ENCODE peak calls at places on chromosomes 6 and 20, in ten cellular contexts. K is H54, U is K562, R is heart left ventricle, Z is IMR-90, Q is HepG2, B is ovary, V is tibial nerve, A is prostate gland, J is body of pancreas. N is an unnamed sample.

GRCh38 chr6:107704377-107705013 is 119.6 kb downstream of the SCML4 start:
- DNase-seq in K (no peak), U (peak), R (no peak), Z (peak), Q (peak), B (peak), V (peak), A (no peak), J (peak), N (no peak)

GRCh38 chr6:80434951-80435350 is 328.5 kb downstream of the BCKDHB start:
- DNase-seq in K (no peak), U (no peak), R (no peak), Z (no peak), Q (no peak), B (no peak), V (no peak), A (no peak), J (no peak), N (no peak)

GRCh38 chr6:45654673-45655072 is 276.9 kb upstream of the SUPT3H start:
- DNase-seq in K (no peak), U (no peak), R (no peak), Z (peak), Q (no peak), B (no peak), V (no peak), A (no peak), J (no peak), N (no peak)

GRCh38 chr6:84309336-84309735 is 81.9 kb upstream of the CEP162 start:
- DNase-seq in K (no peak), U (no peak), R (no peak), Z (no peak), Q (no peak), B (no peak), V (no peak), A (no peak), J (no peak), N (no peak)

GRCh38 chr6:106677282-106677681 is 47.9 kb downstream of the QRSL1 start:
- DNase-seq in K (no peak), U (no peak), R (no peak), Z (no peak), Q (no peak), B (no peak), V (no peak), A (no peak), J (no peak), N (no peak)

GRCh38 chr6:39029156-39030011 is 19.2 kb upstream of the GLP1R start:
- DNase-seq in K (peak), U (peak), R (no peak), Z (no peak), Q (peak), B (no peak), V (no peak), A (no peak), J (peak), N (no peak)

GRCh38 chr20:58661298-58662141 is 10.4 kb downstream of the STX16 start:
- DNase-seq in K (no peak), U (no peak), R (no peak), Z (no peak), Q (no peak), B (no peak), V (no peak), A (no peak), J (no peak), N (no peak)

GRCh38 chr6:169075211-169075621 is 178.4 kb downstream of the THBS2 start:
- DNase-seq in K (no peak), U (no peak), R (peak), Z (peak), Q (no peak), B (peak), V (peak), A (no peak), J (peak), N (no peak)

GRCh38 chr6:149342525-149342924 is 25.0 kb downstream of the TAB2 start:
- DNase-seq in K (no peak), U (no peak), R (no peak), Z (no peak), Q (no peak), B (no peak), V (no peak), A (no peak), J (no peak), N (no peak)

GRCh38 chr20:24990810-24991252 is 1.7 kb downstream of the APMAP start:
- DNase-seq in K (no peak), U (no peak), R (no peak), Z (no peak), Q (no peak), B (no peak), V (no peak), A (no peak), J (no peak), N (no peak)

DNA sequence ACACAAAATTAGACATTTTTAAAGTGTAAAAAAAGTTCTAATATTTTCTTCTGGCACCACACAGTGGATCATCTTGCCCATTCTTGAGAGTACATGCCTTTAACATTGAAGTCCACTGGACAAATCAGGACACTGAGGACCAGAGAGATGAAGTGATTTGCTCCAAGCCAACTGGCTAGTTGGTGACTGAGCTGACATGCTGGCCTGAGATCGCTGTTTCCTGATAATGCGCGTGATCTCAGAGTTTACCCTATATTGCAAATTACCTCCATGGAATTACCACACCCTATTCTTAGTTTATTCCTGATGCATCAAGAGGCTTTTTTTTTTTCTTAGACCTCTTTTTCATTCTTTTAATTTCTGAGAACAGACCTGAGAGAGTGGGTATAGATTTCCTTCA is 432.8 kb downstream of the CD83 start:
- DNase-seq in K (no peak), U (no peak), R (no peak), Z (no peak), Q (no peak), B (no peak), V (no peak), A (no peak), J (no peak), N (no peak)
- TF ChIP-seq POLR2A in K (no peak), U (no peak), R (no peak), Z (no peak), Q (no peak), B (no peak), V (no peak), A (no peak), J (no peak), N (no peak)

GRCh38 chr20:53080969-53081871 is 109.1 kb downstream of the TSHZ2 start:
- DNase-seq in K (peak), U (no peak), R (no peak), Z (peak), Q (peak), B (peak), V (no peak), A (no peak), J (peak), N (no peak)
- TF ChIP-seq POLR2A in K (no peak), U (no peak), R (no peak), Z (no peak), Q (peak), B (no peak), V (no peak), A (no peak), J (peak), N (no peak)

GRCh38 chr6:145733770-145734169 is 1.6 kb downstream of the EPM2A start:
- DNase-seq in K (no peak), U (no peak), R (no peak), Z (peak), Q (no peak), B (no peak), V (no peak), A (no peak), J (no peak), N (no peak)

GRCh38 chr6:145736854-145737181 is 1.5 kb upstream of the EPM2A start:
- DNase-seq in K (no peak), U (no peak), R (no peak), Z (peak), Q (no peak), B (peak), V (peak), A (no peak), J (peak), N (no peak)

GRCh38 chr6:145734486-145735355 is 599 bp downstream of the EPM2A start:
- DNase-seq in K (peak), U (peak), R (peak), Z (peak), Q (peak), B (peak), V (peak), A (peak), J (peak), N (peak)

GRCh38 chr6:145733207-145733606 is 2.1 kb downstream of the EPM2A start:
- DNase-seq in K (no peak), U (no peak), R (no peak), Z (no peak), Q (no peak), B (no peak), V (no peak), A (no peak), J (no peak), N (no peak)

DNA sequence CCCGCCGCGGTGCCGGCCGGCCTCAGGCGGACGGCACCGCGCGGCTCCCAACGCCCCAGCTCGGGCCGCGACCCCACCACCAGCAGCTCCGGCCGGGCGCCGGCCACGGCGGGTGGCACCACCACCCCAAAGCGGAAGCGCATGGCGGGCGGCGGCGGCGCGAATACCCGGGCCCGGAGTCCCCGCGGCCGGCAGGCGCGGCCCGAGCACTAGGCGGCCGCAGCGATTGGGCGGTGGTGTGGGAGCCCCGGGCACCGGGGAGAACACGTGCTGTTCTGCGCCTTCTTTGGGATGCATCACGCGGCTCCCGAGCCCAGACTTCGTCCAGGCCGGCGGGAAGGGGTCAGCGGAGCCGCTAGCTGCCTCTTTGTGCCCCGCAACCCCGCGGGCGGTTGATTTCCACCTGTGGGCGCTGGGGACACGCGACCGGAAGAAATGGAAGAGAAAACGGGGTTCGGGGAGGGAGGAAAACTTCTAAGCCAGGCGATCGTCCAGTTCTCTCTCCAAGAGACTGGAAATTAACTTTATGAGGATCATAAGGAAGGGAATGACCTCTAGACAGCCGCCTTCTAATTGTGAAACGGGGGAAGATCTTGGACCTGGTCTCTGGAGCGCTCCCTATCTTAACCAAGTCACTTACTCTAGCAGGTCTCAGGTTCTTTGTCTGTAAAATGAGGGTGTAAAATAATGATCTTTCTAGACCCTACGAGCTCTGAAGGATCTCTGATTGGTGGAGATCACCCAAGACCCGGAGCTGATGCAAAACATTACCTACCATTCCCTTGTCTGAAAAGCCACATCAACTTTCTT is at the start of gene EPM2A:
- DNase-seq in K (peak), U (peak), R (peak), Z (peak), Q (peak), B (peak), V (peak), A (peak), J (peak), N (peak)
- TF ChIP-seq POLR2A in K (no peak), U (peak), R (no peak), Z (peak), Q (peak), B (no peak), V (no peak), A (no peak), J (peak), N (peak)

GRCh38 chr6:88365230-88365629 is 199.1 kb upstream of the CNR1 start:
- DNase-seq in K (no peak), U (no peak), R (no peak), Z (no peak), Q (no peak), B (no peak), V (no peak), A (no peak), J (no peak), N (no peak)
- TF ChIP-seq POLR2A in K (no peak), U (no peak), R (no peak), Z (no peak), Q (no peak), B (no peak), V (no peak), A (no peak), J (no peak), N (no peak)

GRCh38 chr6:187252-187840 is 104.9 kb upstream of the DUSP22 start:
- DNase-seq in K (no peak), U (no peak), R (no peak), Z (no peak), Q (peak), B (no peak), V (no peak), A (no peak), J (no peak), N (no peak)

GRCh38 chr6:189676-190075 is 102.6 kb upstream of the DUSP22 start:
- DNase-seq in K (no peak), U (no peak), R (no peak), Z (no peak), Q (no peak), B (no peak), V (no peak), A (no peak), J (no peak), N (no peak)

GRCh38 chr6:190596-191395 is 101.5 kb upstream of the DUSP22 start:
- DNase-seq in K (no peak), U (no peak), R (no peak), Z (no peak), Q (peak), B (no peak), V (no peak), A (no peak), J (no peak), N (no peak)

GRCh38 chr6:186221-186965 is 105.9 kb upstream of the DUSP22 start:
- DNase-seq in K (no peak), U (no peak), R (no peak), Z (peak), Q (peak), B (no peak), V (no peak), A (no peak), J (no peak), N (no peak)

GRCh38 chr6:188821-189655 is 103.2 kb upstream of the DUSP22 start:
- DNase-seq in K (peak), U (peak), R (peak), Z (peak), Q (peak), B (peak), V (peak), A (peak), J (peak), N (peak)
- TF ChIP-seq POLR2A in K (no peak), U (no peak), R (no peak), Z (peak), Q (no peak), B (peak), V (no peak), A (no peak), J (no peak), N (peak)

GRCh38 chr6:158033751-158034702 is 52.4 kb downstream of the SYNJ2 start:
- DNase-seq in K (no peak), U (no peak), R (no peak), Z (no peak), Q (peak), B (no peak), V (no peak), A (no peak), J (peak), N (no peak)
- TF ChIP-seq POLR2A in K (no peak), U (no peak), R (no peak), Z (no peak), Q (no peak), B (no peak), V (no peak), A (no peak), J (no peak), N (no peak)

GRCh38 chr6:135209803-135210202 is 28.7 kb downstream of the MYB start:
- DNase-seq in K (no peak), U (no peak), R (no peak), Z (no peak), Q (no peak), B (no peak), V (no peak), A (no peak), J (peak), N (no peak)
- TF ChIP-seq POLR2A in K (no peak), U (no peak), R (no peak), Z (no peak), Q (no peak), B (no peak), V (no peak), A (no peak), J (no peak), N (no peak)

GRCh38 chr6:167827588-167828324 is 1.0 kb downstream of the AFDN start:
- DNase-seq in K (peak), U (no peak), R (peak), Z (peak), Q (peak), B (peak), V (peak), A (peak), J (peak), N (peak)
- TF ChIP-seq POLR2A in K (no peak), U (no peak), R (no peak), Z (no peak), Q (no peak), B (no peak), V (no peak), A (no peak), J (peak), N (no peak)

DNA sequence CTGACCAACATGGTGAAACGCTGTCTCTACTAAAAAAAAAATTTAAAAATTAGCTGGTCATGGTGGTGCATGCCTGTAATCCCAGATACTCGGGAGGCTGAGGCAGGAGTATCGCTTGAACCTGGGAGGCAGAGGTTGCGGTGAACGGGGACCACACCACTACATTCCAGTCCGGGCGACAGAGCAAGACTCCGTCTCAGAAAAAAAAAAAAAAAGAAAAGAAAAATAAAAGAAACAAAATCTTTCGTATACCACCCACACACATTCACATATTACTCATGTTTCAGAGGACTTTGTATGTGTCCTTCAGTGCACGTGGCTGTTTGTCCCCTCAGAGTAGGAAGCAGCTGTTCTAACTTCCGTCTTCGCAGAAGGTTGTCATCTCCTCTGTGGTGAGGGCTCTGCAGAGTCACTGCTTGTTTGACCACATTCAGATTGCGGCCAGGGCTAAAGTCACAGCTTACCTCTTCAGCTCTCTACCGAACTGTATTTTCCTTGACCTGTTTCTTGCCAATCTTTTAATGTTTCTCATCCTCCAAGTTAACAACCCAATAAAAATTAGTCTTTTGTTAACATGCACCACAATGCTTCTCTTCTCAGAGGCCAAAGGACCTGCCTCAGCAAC is 36.6 kb upstream of the HIVEP1 start:
- DNase-seq in K (no peak), U (peak), R (peak), Z (no peak), Q (no peak), B (no peak), V (peak), A (peak), J (peak), N (peak)
- TF ChIP-seq POLR2A in K (no peak), U (no peak), R (no peak), Z (no peak), Q (no peak), B (no peak), V (no peak), A (no peak), J (no peak), N (no peak)

GRCh38 chr6:137353842-137354397 is 134.7 kb upstream of the IFNGR1 start:
- DNase-seq in K (no peak), U (no peak), R (no peak), Z (no peak), Q (peak), B (no peak), V (no peak), A (no peak), J (no peak), N (no peak)
- TF ChIP-seq POLR2A in K (no peak), U (no peak), R (no peak), Z (no peak), Q (peak), B (no peak), V (no peak), A (no peak), J (no peak), N (no peak)